ENCODE peak calls at places on chromosome 17, in four cellular contexts. O is AG08395, R is HFFc6, G is amniotic stem cell. V is an unnamed sample.

GRCh38 chr17:74190154-74190553 is 13.3 kb upstream of the RPL38 start:
- DNase-seq in O (peak; percentile 58), G (no peak), R (peak; percentile 42), V (no peak)

GRCh38 chr17:31598921-31599571 is 207.6 kb downstream of the RAB11FIP4 start:
- DNase-seq in O (no peak), G (no peak), R (no peak), V (peak; percentile 25)

GRCh38 chr17:7667616-7668406 is 17.1 kb downstream of the ATP1B2 start:
- DNase-seq in G (no peak), R (no peak), O (no peak), V (no peak)

GRCh38 chr17:75077072-75077489 is 10.7 kb upstream of the SLC16A5 start:
- DNase-seq in G (no peak), O (no peak), R (no peak), V (no peak)

GRCh38 chr17:61002316-61002736 is 324.7 kb downstream of the BCAS3 start:
- DNase-seq in R (peak; percentile 22), G (peak; percentile 33), O (peak; percentile 25), V (peak; percentile 67)

GRCh38 chr17:48236681-48237134 is 129.1 kb downstream of the SNX11 start:
- DNase-seq in O (peak; percentile 24), G (no peak), R (peak; percentile 53), V (peak; percentile 86)

GRCh38 chr17:8151120-8151640 is 1.0 kb downstream of the PER1 start:
- DNase-seq in R (peak; percentile 82), G (peak; percentile 71), O (peak; percentile 90), V (peak; percentile 55)

GRCh38 chr17:39485555-39485954 is 24.3 kb downstream of the CDK12 start:
- DNase-seq in R (peak; percentile 96), G (peak; percentile 83), O (peak; percentile 72), V (peak; percentile 50)

GRCh38 chr17:57747221-57748017 is 2.3 kb upstream of the CCDC182 start:
- DNase-seq in R (peak; percentile 41), G (peak; percentile 27), O (peak; percentile 72), V (peak; percentile 28)

GRCh38 chr17:43549496-43549895 is 3.4 kb upstream of the ETV4 start:
- DNase-seq in R (no peak), G (no peak), O (no peak), V (no peak)

GRCh38 chr17:22265807-22266206 is 573.5 kb downstream of the KCNJ18 start:
- DNase-seq in O (no peak), G (no peak), R (no peak), V (no peak)

GRCh38 chr17:74374786-74375185 is 7.5 kb downstream of the GPR142 start:
- DNase-seq in G (no peak), R (no peak), O (no peak), V (no peak)

GRCh38 chr17:48639982-48640857 is 14.1 kb upstream of the HOXB9 start:
- DNase-seq in R (no peak), G (no peak), O (no peak), V (no peak)

GRCh38 chr17:41322264-41322902 is 6.9 kb upstream of the KRTAP17-1 start:
- DNase-seq in O (peak; percentile 63), G (peak; percentile 11), R (peak; percentile 61), V (peak; percentile 75)

GRCh38 chr17:2087597-2088211 is 32.8 kb downstream of the HIC1 start:
- DNase-seq in O (no peak), R (no peak), G (no peak), V (no peak)

GRCh38 chr17:55577687-55578086 is 66.4 kb upstream of the SMIM36 start:
- DNase-seq in O (no peak), G (no peak), R (no peak), V (no peak)

GRCh38 chr17:2337152-2337810 is at the start of gene SGSM2:
- DNase-seq in O (peak; percentile 69), G (peak; percentile 12), R (no peak), V (no peak)

GRCh38 chr17:6079155-6079554 is 9.0 kb downstream of the WSCD1 start:
- DNase-seq in G (no peak), R (no peak), O (no peak), V (no peak)

GRCh38 chr17:80252871-80253270 is 7.8 kb upstream of the RNF213 start:
- DNase-seq in R (no peak), O (no peak), G (no peak), V (peak; percentile 59)

GRCh38 chr17:66942453-66943264 is 21.8 kb upstream of the CACNG4 start:
- DNase-seq in O (no peak), R (no peak), G (no peak), V (no peak)

GRCh38 chr17:67105213-67105612 is 60.9 kb downstream of the CACNG1 start:
- DNase-seq in O (peak; percentile 30), R (peak; percentile 86), G (no peak), V (no peak)

GRCh38 chr17:76336756-76337412 is 16.8 kb downstream of the PRPSAP1 start:
- DNase-seq in G (no peak), O (no peak), R (no peak), V (no peak)

GRCh38 chr17:1143573-1143972 is 36.2 kb downstream of the ABR start:
- DNase-seq in G (no peak), R (no peak), O (peak; percentile 20), V (peak; percentile 2)

GRCh38 chr17:32486091-32486700 is 597 bp upstream of the CDK5R1 start:
- DNase-seq in O (peak; percentile 88), R (peak; percentile 40), G (no peak), V (peak; percentile 55)

GRCh38 chr17:41537990-41538389 is 9.9 kb upstream of the KRT19 start:
- DNase-seq in R (no peak), G (no peak), O (no peak), V (no peak)

GRCh38 chr17:16938496-16939270 is 33.2 kb downstream of the TNFRSF13B start:
- DNase-seq in O (no peak), G (no peak), R (no peak), V (no peak)

GRCh38 chr17:7632492-7632894 is 2.6 kb downstream of the SHBG start:
- DNase-seq in R (peak; percentile 51), G (no peak), O (peak; percentile 69), V (no peak)